ENCODE peak calls at places on chromosome 17, in four cellular contexts. G, I, U and X are unnamed samples.

GRCh38 chr17:31439716-31440115 is 48.2 kb downstream of the RAB11FIP4 start:
- DNase-seq in G (no peak), I (no peak), U (no peak), X (no peak)

GRCh38 chr17:81422776-81423697 is 27.8 kb downstream of the BAHCC1 start:
- DNase-seq in G (peak; percentile 94), I (no peak), U (no peak), X (peak; percentile 93)

GRCh38 chr17:74012465-74012864 is 191.0 kb upstream of the RPL38 start:
- DNase-seq in G (no peak), I (no peak), U (no peak), X (no peak)

GRCh38 chr17:48150107-48150463 is 42.5 kb downstream of the SNX11 start:
- DNase-seq in G (no peak), I (no peak), U (no peak), X (no peak)

GRCh38 chr17:48613862-48614694 is 1.0 kb downstream of the HOXB8 start:
- DNase-seq in G (no peak), I (no peak), U (no peak), X (no peak)

GRCh38 chr17:36149296-36149820 is 27.1 kb downstream of the TBC1D3B start:
- DNase-seq in G (peak; percentile 52), I (no peak), U (no peak), X (peak; percentile 25)

GRCh38 chr17:43563262-43564079 is 17.3 kb upstream of the ETV4 start:
- DNase-seq in G (no peak), I (no peak), U (no peak), X (no peak)

GRCh38 chr17:6303664-6304063 is 131.3 kb downstream of the AIPL1 start:
- DNase-seq in G (no peak), I (peak; percentile 1), U (peak; percentile 24), X (peak; percentile 1)

GRCh38 chr17:81274471-81274855 is 20.6 kb downstream of the SLC38A10 start:
- DNase-seq in G (no peak), I (no peak), U (no peak), X (no peak)

GRCh38 chr17:27759528-27759927 is 40.8 kb downstream of the NOS2 start:
- DNase-seq in G (no peak), I (no peak), U (no peak), X (no peak)

GRCh38 chr17:45345554-45346254 is 28.9 kb upstream of the MAP3K14 start:
- DNase-seq in G (peak; percentile 63), I (no peak), U (no peak), X (peak; percentile 90)

GRCh38 chr17:17322516-17323510 is 19.6 kb downstream of the NT5M start:
- DNase-seq in G (no peak), I (no peak), U (no peak), X (no peak)

GRCh38 chr17:27917000-27917399 is 23.8 kb upstream of the LYRM9 start:
- DNase-seq in G (no peak), I (no peak), U (no peak), X (no peak)

GRCh38 chr17:62565817-62566216 is 61.7 kb upstream of the MRC2 start:
- DNase-seq in G (peak; percentile 57), I (no peak), U (no peak), X (peak; percentile 34)

GRCh38 chr17:80652751-80653330 is 108.2 kb downstream of the RPTOR start:
- DNase-seq in G (peak; percentile 25), I (no peak), U (no peak), X (no peak)

GRCh38 chr17:57834146-57834741 is 15.6 kb downstream of the MRPS23 start:
- DNase-seq in G (peak; percentile 38), I (no peak), U (no peak), X (no peak)

GRCh38 chr17:4980644-4981216 is 6.7 kb downstream of the CAMTA2 start:
- DNase-seq in G (no peak), I (peak; percentile 22), U (peak; percentile 82), X (no peak)

GRCh38 chr17:41800601-41801373 is 11.0 kb downstream of the P3H4 start:
- DNase-seq in G (no peak), I (no peak), U (peak; percentile 91), X (no peak)

GRCh38 chr17:39845052-39845976 is 18.8 kb downstream of the IKZF3 start:
- DNase-seq in G (no peak), I (no peak), U (no peak), X (no peak)

GRCh38 chr17:66450008-66450856 is 147.8 kb downstream of the PRKCA start:
- DNase-seq in G (no peak), I (no peak), U (no peak), X (no peak)

GRCh38 chr17:2593846-2594656 is 597 bp downstream of the PAFAH1B1 start:
- DNase-seq in G (peak; percentile 56), I (peak; percentile 81), U (peak; percentile 88), X (peak; percentile 52)